ENCODE peak calls at places on chromosomes 13 and 19, in four cellular contexts. D is lower lobe of right lung, K is upper lobe of right lung, Z is AG04450. H is an unnamed sample.

GRCh38 chr13:49779721-49780120 is 12.8 kb downstream of the KPNA3 start:
- DNase-seq in D (no peak), K (no peak), Z (no peak), H (no peak)

GRCh38 chr19:50422397-50423278 is 3.9 kb downstream of the SPIB start:
- DNase-seq in D (no peak), K (no peak), Z (no peak), H (no peak)

GRCh38 chr13:100535401-100536135 is 53.0 kb downstream of the GGACT start:
- DNase-seq in D (no peak), K (no peak), Z (no peak), H (no peak)

GRCh38 chr13:26760835-26761582 is 423 bp upstream of the GPR12 start:
- DNase-seq in D (no peak), K (no peak), Z (no peak), H (no peak)

GRCh38 chr13:87398047-87398446 is 273.1 kb upstream of the SLITRK5 start:
- DNase-seq in D (no peak), K (no peak), Z (no peak), H (no peak)

GRCh38 chr19:2064788-2065524 is 13.9 kb upstream of the MKNK2 start:
- DNase-seq in D (no peak), K (no peak), Z (no peak), H (no peak)

GRCh38 chr13:113148940-113149503 is 9.4 kb upstream of the PROZ start:
- DNase-seq in D (no peak), K (no peak), Z (no peak), H (no peak)

GRCh38 chr19:16895467-16896097 is 6.8 kb downstream of the F2RL3 start:
- DNase-seq in D (no peak), K (no peak), Z (no peak), H (no peak)

GRCh38 chr19:4844348-4845179 is 13.1 kb upstream of the TICAM1 start:
- DNase-seq in D (no peak), K (no peak), Z (no peak), H (no peak)

GRCh38 chr19:10074153-10074552 is 12.0 kb upstream of the SHFL start:
- DNase-seq in D (no peak), K (no peak), Z (no peak), H (no peak)

GRCh38 chr19:50964266-50964665 is 5.1 kb downstream of the KLK6 start:
- DNase-seq in D (no peak), K (no peak), Z (no peak), H (no peak)

GRCh38 chr13:50676602-50677001 is 166.9 kb downstream of the DLEU7 start:
- DNase-seq in D (no peak), K (no peak), Z (no peak), H (no peak)

GRCh38 chr13:21528616-21529015 is 69.5 kb upstream of the ZDHHC20 start:
- DNase-seq in D (no peak), K (no peak), Z (no peak), H (no peak)

GRCh38 chr13:72151241-72151640 is 284.2 kb upstream of the DACH1 start:
- DNase-seq in D (no peak), K (no peak), Z (no peak), H (no peak)

GRCh38 chr19:38726284-38726673 is 18.0 kb downstream of the CAPN12 start:
- DNase-seq in D (no peak), K (no peak), Z (no peak), H (no peak)

GRCh38 chr13:62337109-62337880 is 921.6 kb upstream of the PCDH20 start:
- DNase-seq in D (no peak), K (no peak), Z (no peak), H (no peak)

GRCh38 chr13:102974574-102975195 is 91.5 kb downstream of the SLC10A2 start:
- DNase-seq in D (no peak), K (no peak), Z (no peak), H (no peak)

GRCh38 chr13:51848674-51849073 is 3.7 kb upstream of the TMEM272 start:
- DNase-seq in D (no peak), K (no peak), Z (no peak), H (no peak)

GRCh38 chr13:75489502-75490263 is 7.7 kb upstream of the TBC1D4 start:
- DNase-seq in D (peak), K (peak), Z (peak), H (no peak)

GRCh38 chr19:13116282-13117175 is at the start of gene TRMT1:
- DNase-seq in D (peak), K (peak), Z (peak), H (no peak)

GRCh38 chr19:32818536-32818935 is 51.0 kb downstream of the SLC7A9 start:
- DNase-seq in D (no peak), K (no peak), Z (no peak), H (no peak)

GRCh38 chr19:13115936-13116281 is 631 bp downstream of the TRMT1 start:
- DNase-seq in D (peak), K (no peak), Z (no peak), H (no peak)

GRCh38 chr19:28634031-28634328 is 579.0 kb downstream of the UQCRFS1 start:
- DNase-seq in D (no peak), K (no peak), Z (no peak), H (no peak)
- TF ChIP-seq CTCF in D (no peak), K (no peak), Z (no peak), H (peak)

DNA sequence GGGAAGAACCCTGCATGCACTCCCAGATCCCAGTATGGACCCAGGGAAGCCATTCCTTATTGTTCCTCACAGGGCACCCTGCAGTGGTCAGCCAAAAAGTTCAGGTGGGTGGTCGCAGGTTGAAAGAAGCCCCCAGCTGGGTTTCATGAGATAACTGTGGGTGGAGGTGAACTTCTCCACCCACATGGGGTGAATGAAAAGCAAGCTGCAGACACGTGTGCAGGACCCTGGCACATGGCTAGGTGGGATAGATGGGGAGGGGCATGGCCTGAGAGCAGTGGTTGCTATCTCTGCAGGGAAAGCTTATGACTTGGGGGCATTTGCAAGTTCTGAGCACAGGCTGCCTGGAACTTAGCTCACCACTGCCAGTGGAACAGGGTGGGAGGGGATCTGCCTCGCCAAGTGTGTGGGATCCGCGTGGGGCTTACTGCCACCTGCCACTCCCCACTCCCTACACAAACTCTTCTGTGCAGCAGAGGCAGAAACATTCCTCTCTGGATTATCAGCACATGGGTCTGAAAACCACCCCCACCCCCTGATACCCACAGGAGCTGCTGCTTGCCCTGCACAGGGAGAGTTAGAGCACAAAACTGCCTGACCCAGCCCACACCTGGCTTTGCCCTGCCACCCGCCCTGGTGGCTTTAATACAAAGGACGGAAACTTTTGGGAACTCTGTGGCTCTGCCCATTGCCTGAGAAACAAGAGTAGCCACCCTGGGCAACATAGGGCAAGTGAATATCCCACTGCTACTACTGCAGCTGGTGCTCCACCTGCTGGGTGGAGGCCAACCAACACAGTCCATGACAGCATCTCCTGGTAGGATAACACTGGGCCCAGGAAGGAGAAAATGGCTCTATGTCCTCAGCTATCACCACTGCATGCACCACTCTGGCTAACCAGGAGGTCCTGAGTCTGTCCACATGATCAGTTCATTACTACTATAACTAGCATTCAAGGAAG is 24.4 kb downstream of the PLA2G4C start:
- DNase-seq in D (no peak), K (no peak), Z (no peak), H (no peak)
- TF ChIP-seq CTCF in D (no peak), K (no peak), Z (no peak), H (peak)

GRCh38 chr13:28273919-28274318 is 135.6 kb downstream of the PAN3 start:
- DNase-seq in D (no peak), K (no peak), Z (no peak), H (no peak)
- TF ChIP-seq CTCF in D (no peak), K (no peak), Z (peak), H (peak)

DNA sequence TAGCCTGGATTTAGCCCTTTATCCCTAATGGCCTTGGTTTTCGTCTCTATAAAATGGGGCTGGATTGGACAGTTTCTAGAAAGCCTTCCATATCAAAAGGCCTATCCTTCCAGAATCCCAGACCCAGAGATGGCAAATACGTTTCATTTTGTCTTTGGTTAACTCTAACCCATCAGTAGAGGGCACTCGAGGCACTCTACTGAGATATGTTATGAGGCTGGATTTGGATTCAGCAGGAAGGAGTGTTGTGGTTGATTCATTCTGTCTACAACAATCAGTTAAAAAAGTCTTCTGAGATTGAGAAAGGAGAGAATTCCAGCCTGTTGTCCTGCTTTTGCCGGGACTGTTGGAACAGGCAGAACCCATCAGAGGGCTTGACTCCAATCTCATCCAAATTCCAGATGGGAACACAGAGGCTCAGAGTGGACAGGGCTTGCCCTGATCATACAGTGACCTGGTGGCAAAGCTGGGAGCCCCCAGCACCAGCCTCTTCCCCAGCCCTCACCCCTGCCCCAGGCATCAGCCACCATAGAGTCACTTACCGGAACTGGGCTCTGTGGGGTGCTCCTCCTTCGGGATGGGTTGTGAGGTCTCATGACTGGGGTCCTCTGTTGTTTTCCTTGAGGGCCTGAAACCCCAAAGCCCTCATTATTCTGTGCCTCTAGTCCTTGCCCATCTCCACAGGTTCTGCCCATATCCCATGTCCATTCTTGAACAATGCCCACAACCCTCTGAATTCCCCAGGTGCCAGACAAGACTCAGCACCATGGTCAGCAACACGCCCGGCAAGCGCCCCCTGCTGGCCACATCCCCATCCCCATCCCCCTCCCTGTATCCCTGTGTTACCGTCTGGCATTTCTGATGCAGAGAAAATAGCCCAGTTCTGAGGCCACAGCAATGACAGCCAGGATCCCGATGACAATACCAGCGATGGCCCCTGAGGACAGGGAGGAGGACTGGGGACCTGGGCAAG is 12.3 kb upstream of the ZNF180 start:
- DNase-seq in D (no peak), K (no peak), Z (peak), H (no peak)
- TF ChIP-seq CTCF in D (peak), K (peak), Z (peak), H (peak)

GRCh38 chr19:44072543-44073401 is 813 bp downstream of the ZNF284 start:
- DNase-seq in D (no peak), K (no peak), Z (no peak), H (no peak)
- TF ChIP-seq CTCF in D (no peak), K (no peak), Z (no peak), H (peak)

DNA sequence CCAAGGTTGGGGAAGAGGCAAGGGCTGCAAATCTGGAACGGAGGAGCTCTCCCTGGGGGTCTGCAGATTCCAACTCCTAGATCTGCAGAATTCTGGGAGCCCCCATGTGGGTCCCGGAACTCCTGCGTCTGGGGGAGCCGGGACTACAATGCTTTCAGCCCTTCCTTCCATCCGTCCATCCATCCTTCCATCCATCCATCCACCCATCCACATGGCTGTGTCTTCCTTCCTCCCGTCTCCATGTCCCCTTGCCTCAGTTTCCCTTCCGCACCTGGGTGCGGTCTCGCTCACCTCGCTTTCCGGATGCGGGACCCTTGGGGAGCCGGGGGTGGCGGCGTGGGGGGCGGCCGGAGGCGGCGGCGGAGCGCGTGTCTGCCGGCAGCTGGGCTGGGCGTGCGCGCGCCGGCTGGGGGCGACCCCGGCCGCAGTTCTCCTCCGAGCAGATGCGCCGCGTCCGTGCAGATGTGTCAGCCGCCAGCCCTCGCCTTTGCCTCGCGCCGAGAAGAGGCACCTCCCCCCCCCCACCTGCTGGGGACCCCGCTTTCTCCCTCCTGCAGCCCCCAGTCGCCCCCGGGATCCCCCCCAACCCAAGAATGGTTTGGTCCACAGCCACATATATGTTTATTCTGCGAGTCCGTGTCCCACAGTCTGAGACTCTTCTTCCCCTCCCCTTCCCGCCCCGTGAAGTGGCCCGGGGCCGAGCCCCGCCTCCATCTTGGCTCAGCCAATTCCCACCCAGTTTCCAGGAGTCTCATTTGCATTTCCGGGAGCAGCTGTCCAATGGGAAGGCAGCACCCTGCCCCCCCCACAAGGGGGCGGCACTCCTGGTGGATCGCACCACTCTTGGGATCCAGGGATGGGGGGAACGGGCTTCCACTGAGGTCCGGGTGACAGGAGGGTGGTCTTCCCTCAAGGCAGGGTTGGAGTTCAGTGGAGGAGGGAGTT is 8.8 kb downstream of the ISOC2 start:
- DNase-seq in D (no peak), K (no peak), Z (peak), H (no peak)
- TF ChIP-seq CTCF in D (no peak), K (no peak), Z (no peak), H (peak)

DNA sequence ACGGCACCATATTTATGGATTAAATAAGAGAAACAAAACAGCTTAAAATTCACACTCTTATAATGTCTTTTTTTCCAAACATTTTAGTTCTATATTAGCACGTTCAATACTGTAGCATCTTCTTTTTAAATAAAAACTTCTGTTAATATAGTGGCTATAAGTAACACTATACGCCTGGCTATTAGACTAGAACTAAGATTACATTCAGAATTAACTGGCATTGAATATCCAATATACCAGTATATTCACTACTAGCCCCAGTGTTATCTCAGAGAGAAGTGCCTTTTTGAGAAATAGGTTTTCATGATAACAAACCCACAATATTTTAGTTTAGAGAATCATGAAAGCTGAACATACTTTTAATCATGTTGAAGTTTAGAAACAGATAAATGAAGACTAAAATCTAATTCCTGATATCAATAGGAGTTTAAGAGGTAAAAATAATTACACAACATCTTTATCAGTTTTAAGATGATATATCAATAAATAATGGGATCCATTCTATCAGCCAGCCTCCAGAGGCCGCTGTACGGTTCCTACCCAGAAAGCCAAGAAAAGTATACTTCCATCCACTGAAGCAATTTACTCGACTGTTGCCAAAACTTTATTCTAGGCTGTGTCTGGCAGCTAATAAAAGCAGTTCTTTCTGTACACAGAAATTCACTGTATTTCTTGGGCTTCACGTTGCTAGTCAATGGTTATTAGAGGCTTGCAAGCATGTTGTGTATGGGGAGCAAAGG is 1113.4 kb upstream of the MIR17HG start:
- DNase-seq in D (no peak), K (no peak), Z (no peak), H (no peak)
- TF ChIP-seq CTCF in D (no peak), K (no peak), Z (no peak), H (no peak)

GRCh38 chr19:46513461-46514236 is 18.0 kb upstream of the PNMA8B start:
- DNase-seq in D (peak), K (peak), Z (no peak), H (peak)

GRCh38 chr19:46515290-46515609 is 19.6 kb upstream of the PNMA8B start:
- DNase-seq in D (no peak), K (no peak), Z (no peak), H (no peak)

GRCh38 chr19:46517471-46517870 is 21.8 kb upstream of the PNMA8B start:
- DNase-seq in D (no peak), K (no peak), Z (no peak), H (no peak)

GRCh38 chr19:46514589-46515289 is 19.1 kb upstream of the PNMA8B start:
- DNase-seq in D (no peak), K (no peak), Z (no peak), H (no peak)

DNA sequence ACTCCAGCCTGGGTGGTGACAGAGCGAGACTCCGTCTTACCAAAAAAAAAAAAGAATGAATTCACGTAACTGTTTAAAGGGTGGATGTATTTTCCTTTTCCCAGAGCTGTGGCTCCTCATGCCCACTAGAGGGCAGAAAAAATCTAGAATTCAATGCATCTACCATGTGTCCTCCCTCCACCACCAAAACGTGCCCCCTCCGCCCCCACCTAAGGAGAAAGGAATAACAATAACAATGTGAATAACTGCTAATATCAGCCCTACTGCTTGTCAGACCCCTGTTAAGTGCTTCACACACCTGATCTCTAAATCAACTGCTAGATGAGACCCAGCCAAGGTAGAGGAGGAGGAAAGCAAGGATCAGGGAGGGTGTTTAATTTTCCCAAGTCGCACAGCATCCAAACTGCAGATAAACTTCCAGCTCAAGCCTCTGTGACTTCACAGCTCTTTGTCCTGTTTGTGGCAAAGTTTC is 20.2 kb upstream of the PNMA8B start:
- DNase-seq in D (no peak), K (no peak), Z (no peak), H (no peak)
- TF ChIP-seq CTCF in D (peak), K (peak), Z (peak), H (peak)